ENCODE peak calls at places on chromosome 18, in nine cellular contexts. One of them, this sample, is unnamed.

GRCh38 chr18:55982992-55983391 is 395.0 kb upstream of the TCF4 start:
- DNase-seq in breast epithelium: no peak
- DNase-seq in activated naive CD4-positive, alpha-beta T cell treated with anti-CD3 and anti-CD28 coated beads, Interleukin-2, amount 50 U/mL, for 16 hours: no peak
- DNase-seq in stimulated activated naive CD4-positive, alpha-beta T cell: no peak
- DNase-seq in type B pancreatic cell: no peak
- DNase-seq in NCI-H774: no peak
- DNase-seq in memory B cell: no peak
- DNase-seq in tibial artery: no peak
- DNase-seq in HFFc6: peak; percentile 18
- DNase-seq in this sample: no peak

GRCh38 chr18:13216732-13217465 is 1.7 kb upstream of the LDLRAD4 start:
- DNase-seq in breast epithelium: no peak
- DNase-seq in activated naive CD4-positive, alpha-beta T cell treated with anti-CD3 and anti-CD28 coated beads, Interleukin-2, amount 50 U/mL, for 16 hours: peak; percentile 53
- DNase-seq in stimulated activated naive CD4-positive, alpha-beta T cell: peak; percentile 20
- DNase-seq in type B pancreatic cell: no peak
- DNase-seq in NCI-H774: peak; percentile 11
- DNase-seq in memory B cell: peak; percentile 57
- DNase-seq in tibial artery: peak; percentile 43
- DNase-seq in HFFc6: no peak
- DNase-seq in this sample: peak; percentile 44

GRCh38 chr18:50286391-50287027 is 983 bp downstream of the CXXC1 start:
- DNase-seq in breast epithelium: no peak
- DNase-seq in activated naive CD4-positive, alpha-beta T cell treated with anti-CD3 and anti-CD28 coated beads, Interleukin-2, amount 50 U/mL, for 16 hours: no peak
- DNase-seq in stimulated activated naive CD4-positive, alpha-beta T cell: no peak
- DNase-seq in type B pancreatic cell: no peak
- DNase-seq in NCI-H774: peak; percentile 22
- DNase-seq in memory B cell: no peak
- DNase-seq in tibial artery: no peak
- DNase-seq in HFFc6: peak; percentile 38
- DNase-seq in this sample: peak; percentile 86

GRCh38 chr18:50306944-50307343 is 19.5 kb upstream of the CXXC1 start:
- DNase-seq in breast epithelium: no peak
- DNase-seq in activated naive CD4-positive, alpha-beta T cell treated with anti-CD3 and anti-CD28 coated beads, Interleukin-2, amount 50 U/mL, for 16 hours: no peak
- DNase-seq in stimulated activated naive CD4-positive, alpha-beta T cell: no peak
- DNase-seq in type B pancreatic cell: no peak
- DNase-seq in NCI-H774: no peak
- DNase-seq in memory B cell: no peak
- DNase-seq in tibial artery: no peak
- DNase-seq in HFFc6: no peak
- DNase-seq in this sample: no peak

GRCh38 chr18:77866309-77866708 is 616.7 kb downstream of the GALR1 start:
- DNase-seq in breast epithelium: no peak
- DNase-seq in activated naive CD4-positive, alpha-beta T cell treated with anti-CD3 and anti-CD28 coated beads, Interleukin-2, amount 50 U/mL, for 16 hours: no peak
- DNase-seq in stimulated activated naive CD4-positive, alpha-beta T cell: no peak
- DNase-seq in type B pancreatic cell: no peak
- DNase-seq in NCI-H774: no peak
- DNase-seq in memory B cell: no peak
- DNase-seq in tibial artery: no peak
- DNase-seq in HFFc6: no peak
- DNase-seq in this sample: no peak

GRCh38 chr18:25815659-25816058 is 274.8 kb downstream of the SS18 start:
- DNase-seq in breast epithelium: no peak
- DNase-seq in activated naive CD4-positive, alpha-beta T cell treated with anti-CD3 and anti-CD28 coated beads, Interleukin-2, amount 50 U/mL, for 16 hours: no peak
- DNase-seq in stimulated activated naive CD4-positive, alpha-beta T cell: no peak
- DNase-seq in type B pancreatic cell: no peak
- DNase-seq in NCI-H774: no peak
- DNase-seq in memory B cell: no peak
- DNase-seq in tibial artery: no peak
- DNase-seq in HFFc6: no peak
- DNase-seq in this sample: no peak

GRCh38 chr18:63105636-63106316 is 213.8 kb downstream of the BCL2 start:
- DNase-seq in breast epithelium: no peak
- DNase-seq in activated naive CD4-positive, alpha-beta T cell treated with anti-CD3 and anti-CD28 coated beads, Interleukin-2, amount 50 U/mL, for 16 hours: no peak
- DNase-seq in stimulated activated naive CD4-positive, alpha-beta T cell: no peak
- DNase-seq in type B pancreatic cell: no peak
- DNase-seq in NCI-H774: no peak
- DNase-seq in memory B cell: no peak
- DNase-seq in tibial artery: no peak
- DNase-seq in HFFc6: no peak
- DNase-seq in this sample: no peak

GRCh38 chr18:25433590-25433989 is 81.6 kb upstream of the ZNF521 start:
- DNase-seq in breast epithelium: no peak
- DNase-seq in activated naive CD4-positive, alpha-beta T cell treated with anti-CD3 and anti-CD28 coated beads, Interleukin-2, amount 50 U/mL, for 16 hours: no peak
- DNase-seq in stimulated activated naive CD4-positive, alpha-beta T cell: no peak
- DNase-seq in type B pancreatic cell: no peak
- DNase-seq in NCI-H774: no peak
- DNase-seq in memory B cell: no peak
- DNase-seq in tibial artery: no peak
- DNase-seq in HFFc6: no peak
- DNase-seq in this sample: no peak

GRCh38 chr18:36294031-36294430 is 3.5 kb upstream of the FHOD3 start:
- DNase-seq in breast epithelium: no peak
- DNase-seq in activated naive CD4-positive, alpha-beta T cell treated with anti-CD3 and anti-CD28 coated beads, Interleukin-2, amount 50 U/mL, for 16 hours: no peak
- DNase-seq in stimulated activated naive CD4-positive, alpha-beta T cell: no peak
- DNase-seq in type B pancreatic cell: no peak
- DNase-seq in NCI-H774: no peak
- DNase-seq in memory B cell: no peak
- DNase-seq in tibial artery: no peak
- DNase-seq in HFFc6: peak; percentile 71
- DNase-seq in this sample: no peak

GRCh38 chr18:6200375-6200774 is 214.3 kb downstream of the L3MBTL4 start:
- DNase-seq in breast epithelium: no peak
- DNase-seq in activated naive CD4-positive, alpha-beta T cell treated with anti-CD3 and anti-CD28 coated beads, Interleukin-2, amount 50 U/mL, for 16 hours: no peak
- DNase-seq in stimulated activated naive CD4-positive, alpha-beta T cell: no peak
- DNase-seq in type B pancreatic cell: no peak
- DNase-seq in NCI-H774: no peak
- DNase-seq in memory B cell: no peak
- DNase-seq in tibial artery: no peak
- DNase-seq in HFFc6: no peak
- DNase-seq in this sample: no peak

GRCh38 chr18:72128649-72129048 is 415.5 kb downstream of the CBLN2 start:
- DNase-seq in breast epithelium: no peak
- DNase-seq in activated naive CD4-positive, alpha-beta T cell treated with anti-CD3 and anti-CD28 coated beads, Interleukin-2, amount 50 U/mL, for 16 hours: no peak
- DNase-seq in stimulated activated naive CD4-positive, alpha-beta T cell: no peak
- DNase-seq in type B pancreatic cell: no peak
- DNase-seq in NCI-H774: no peak
- DNase-seq in memory B cell: no peak
- DNase-seq in tibial artery: no peak
- DNase-seq in HFFc6: no peak
- DNase-seq in this sample: no peak

GRCh38 chr18:79525556-79526467 is 130.1 kb downstream of the NFATC1 start:
- DNase-seq in breast epithelium: peak; percentile 75
- DNase-seq in activated naive CD4-positive, alpha-beta T cell treated with anti-CD3 and anti-CD28 coated beads, Interleukin-2, amount 50 U/mL, for 16 hours: peak; percentile 10
- DNase-seq in stimulated activated naive CD4-positive, alpha-beta T cell: no peak
- DNase-seq in type B pancreatic cell: no peak
- DNase-seq in NCI-H774: no peak
- DNase-seq in memory B cell: no peak
- DNase-seq in tibial artery: peak; percentile 62
- DNase-seq in HFFc6: no peak
- DNase-seq in this sample: peak; percentile 78

GRCh38 chr18:59556265-59556664 is 141.0 kb downstream of the CCBE1 start:
- DNase-seq in breast epithelium: no peak
- DNase-seq in activated naive CD4-positive, alpha-beta T cell treated with anti-CD3 and anti-CD28 coated beads, Interleukin-2, amount 50 U/mL, for 16 hours: no peak
- DNase-seq in stimulated activated naive CD4-positive, alpha-beta T cell: no peak
- DNase-seq in type B pancreatic cell: no peak
- DNase-seq in NCI-H774: no peak
- DNase-seq in memory B cell: no peak
- DNase-seq in tibial artery: no peak
- DNase-seq in HFFc6: peak; percentile 61
- DNase-seq in this sample: no peak

GRCh38 chr18:69484699-69485396 is 84.2 kb downstream of the DOK6 start:
- DNase-seq in breast epithelium: no peak
- DNase-seq in activated naive CD4-positive, alpha-beta T cell treated with anti-CD3 and anti-CD28 coated beads, Interleukin-2, amount 50 U/mL, for 16 hours: no peak
- DNase-seq in stimulated activated naive CD4-positive, alpha-beta T cell: no peak
- DNase-seq in type B pancreatic cell: no peak
- DNase-seq in NCI-H774: no peak
- DNase-seq in memory B cell: no peak
- DNase-seq in tibial artery: no peak
- DNase-seq in HFFc6: no peak
- DNase-seq in this sample: no peak

GRCh38 chr18:79366177-79367094 is 29.3 kb upstream of the NFATC1 start:
- DNase-seq in breast epithelium: no peak
- DNase-seq in activated naive CD4-positive, alpha-beta T cell treated with anti-CD3 and anti-CD28 coated beads, Interleukin-2, amount 50 U/mL, for 16 hours: no peak
- DNase-seq in stimulated activated naive CD4-positive, alpha-beta T cell: no peak
- DNase-seq in type B pancreatic cell: no peak
- DNase-seq in NCI-H774: no peak
- DNase-seq in memory B cell: no peak
- DNase-seq in tibial artery: no peak
- DNase-seq in HFFc6: peak; percentile 20
- DNase-seq in this sample: no peak

GRCh38 chr18:48462510-48462909 is 53.3 kb upstream of the ZBTB7C start:
- DNase-seq in breast epithelium: no peak
- DNase-seq in activated naive CD4-positive, alpha-beta T cell treated with anti-CD3 and anti-CD28 coated beads, Interleukin-2, amount 50 U/mL, for 16 hours: no peak
- DNase-seq in stimulated activated naive CD4-positive, alpha-beta T cell: no peak
- DNase-seq in type B pancreatic cell: no peak
- DNase-seq in NCI-H774: no peak
- DNase-seq in memory B cell: no peak
- DNase-seq in tibial artery: no peak
- DNase-seq in HFFc6: no peak
- DNase-seq in this sample: no peak

GRCh38 chr18:60865801-60866200 is 467.4 kb upstream of the CDH20 start:
- DNase-seq in breast epithelium: no peak
- DNase-seq in activated naive CD4-positive, alpha-beta T cell treated with anti-CD3 and anti-CD28 coated beads, Interleukin-2, amount 50 U/mL, for 16 hours: no peak
- DNase-seq in stimulated activated naive CD4-positive, alpha-beta T cell: no peak
- DNase-seq in type B pancreatic cell: no peak
- DNase-seq in NCI-H774: no peak
- DNase-seq in memory B cell: no peak
- DNase-seq in tibial artery: no peak
- DNase-seq in HFFc6: no peak
- DNase-seq in this sample: no peak

GRCh38 chr18:55142413-55142812 is 183.2 kb upstream of the CCDC68 start:
- DNase-seq in breast epithelium: no peak
- DNase-seq in activated naive CD4-positive, alpha-beta T cell treated with anti-CD3 and anti-CD28 coated beads, Interleukin-2, amount 50 U/mL, for 16 hours: no peak
- DNase-seq in stimulated activated naive CD4-positive, alpha-beta T cell: no peak
- DNase-seq in type B pancreatic cell: no peak
- DNase-seq in NCI-H774: no peak
- DNase-seq in memory B cell: no peak
- DNase-seq in tibial artery: no peak
- DNase-seq in HFFc6: no peak
- DNase-seq in this sample: no peak

GRCh38 chr18:38241736-38242135 is 676.1 kb upstream of the CELF4 start:
- DNase-seq in breast epithelium: no peak
- DNase-seq in activated naive CD4-positive, alpha-beta T cell treated with anti-CD3 and anti-CD28 coated beads, Interleukin-2, amount 50 U/mL, for 16 hours: no peak
- DNase-seq in stimulated activated naive CD4-positive, alpha-beta T cell: no peak
- DNase-seq in type B pancreatic cell: no peak
- DNase-seq in NCI-H774: no peak
- DNase-seq in memory B cell: no peak
- DNase-seq in tibial artery: no peak
- DNase-seq in HFFc6: no peak
- DNase-seq in this sample: no peak

GRCh38 chr18:10124071-10124470 is 210.3 kb downstream of the VAPA start:
- DNase-seq in breast epithelium: no peak
- DNase-seq in activated naive CD4-positive, alpha-beta T cell treated with anti-CD3 and anti-CD28 coated beads, Interleukin-2, amount 50 U/mL, for 16 hours: no peak
- DNase-seq in stimulated activated naive CD4-positive, alpha-beta T cell: no peak
- DNase-seq in type B pancreatic cell: no peak
- DNase-seq in NCI-H774: no peak
- DNase-seq in memory B cell: no peak
- DNase-seq in tibial artery: no peak
- DNase-seq in HFFc6: no peak
- DNase-seq in this sample: no peak

GRCh38 chr18:3851159-3851558 is 401.2 kb downstream of the TGIF1 start:
- DNase-seq in breast epithelium: no peak
- DNase-seq in activated naive CD4-positive, alpha-beta T cell treated with anti-CD3 and anti-CD28 coated beads, Interleukin-2, amount 50 U/mL, for 16 hours: no peak
- DNase-seq in stimulated activated naive CD4-positive, alpha-beta T cell: no peak
- DNase-seq in type B pancreatic cell: no peak
- DNase-seq in NCI-H774: no peak
- DNase-seq in memory B cell: no peak
- DNase-seq in tibial artery: no peak
- DNase-seq in HFFc6: no peak
- DNase-seq in this sample: no peak

GRCh38 chr18:69401475-69402218 is 959 bp downstream of the DOK6 start:
- DNase-seq in breast epithelium: no peak
- DNase-seq in activated naive CD4-positive, alpha-beta T cell treated with anti-CD3 and anti-CD28 coated beads, Interleukin-2, amount 50 U/mL, for 16 hours: no peak
- DNase-seq in stimulated activated naive CD4-positive, alpha-beta T cell: no peak
- DNase-seq in type B pancreatic cell: no peak
- DNase-seq in NCI-H774: no peak
- DNase-seq in memory B cell: no peak
- DNase-seq in tibial artery: no peak
- DNase-seq in HFFc6: no peak
- DNase-seq in this sample: no peak

GRCh38 chr18:1510542-1511179 is 606.0 kb downstream of the ADCYAP1 start:
- DNase-seq in breast epithelium: no peak
- DNase-seq in activated naive CD4-positive, alpha-beta T cell treated with anti-CD3 and anti-CD28 coated beads, Interleukin-2, amount 50 U/mL, for 16 hours: no peak
- DNase-seq in stimulated activated naive CD4-positive, alpha-beta T cell: no peak
- DNase-seq in type B pancreatic cell: no peak
- DNase-seq in NCI-H774: no peak
- DNase-seq in memory B cell: no peak
- DNase-seq in tibial artery: no peak
- DNase-seq in HFFc6: no peak
- DNase-seq in this sample: no peak

GRCh38 chr18:49743296-49743567 is 70.1 kb downstream of the ACAA2 start:
- DNase-seq in breast epithelium: no peak
- DNase-seq in activated naive CD4-positive, alpha-beta T cell treated with anti-CD3 and anti-CD28 coated beads, Interleukin-2, amount 50 U/mL, for 16 hours: no peak
- DNase-seq in stimulated activated naive CD4-positive, alpha-beta T cell: no peak
- DNase-seq in type B pancreatic cell: no peak
- DNase-seq in NCI-H774: no peak
- DNase-seq in memory B cell: no peak
- DNase-seq in tibial artery: no peak
- DNase-seq in HFFc6: no peak
- DNase-seq in this sample: no peak

GRCh38 chr18:21433436-21433835 is 167.1 kb downstream of the ESCO1 start:
- DNase-seq in breast epithelium: no peak
- DNase-seq in activated naive CD4-positive, alpha-beta T cell treated with anti-CD3 and anti-CD28 coated beads, Interleukin-2, amount 50 U/mL, for 16 hours: no peak
- DNase-seq in stimulated activated naive CD4-positive, alpha-beta T cell: no peak
- DNase-seq in type B pancreatic cell: no peak
- DNase-seq in NCI-H774: no peak
- DNase-seq in memory B cell: no peak
- DNase-seq in tibial artery: no peak
- DNase-seq in HFFc6: no peak
- DNase-seq in this sample: no peak

GRCh38 chr18:50114448-50114847 is 80.5 kb downstream of the MYO5B start:
- DNase-seq in breast epithelium: no peak
- DNase-seq in activated naive CD4-positive, alpha-beta T cell treated with anti-CD3 and anti-CD28 coated beads, Interleukin-2, amount 50 U/mL, for 16 hours: no peak
- DNase-seq in stimulated activated naive CD4-positive, alpha-beta T cell: no peak
- DNase-seq in type B pancreatic cell: no peak
- DNase-seq in NCI-H774: no peak
- DNase-seq in memory B cell: no peak
- DNase-seq in tibial artery: no peak
- DNase-seq in HFFc6: no peak
- DNase-seq in this sample: no peak

GRCh38 chr18:2448565-2449151 is 122.6 kb downstream of the METTL4 start:
- DNase-seq in breast epithelium: no peak
- DNase-seq in activated naive CD4-positive, alpha-beta T cell treated with anti-CD3 and anti-CD28 coated beads, Interleukin-2, amount 50 U/mL, for 16 hours: no peak
- DNase-seq in stimulated activated naive CD4-positive, alpha-beta T cell: no peak
- DNase-seq in type B pancreatic cell: no peak
- DNase-seq in NCI-H774: no peak
- DNase-seq in memory B cell: no peak
- DNase-seq in tibial artery: no peak
- DNase-seq in HFFc6: no peak
- DNase-seq in this sample: no peak

GRCh38 chr18:29154196-29154757 is 977.3 kb upstream of the CDH2 start:
- DNase-seq in breast epithelium: no peak
- DNase-seq in activated naive CD4-positive, alpha-beta T cell treated with anti-CD3 and anti-CD28 coated beads, Interleukin-2, amount 50 U/mL, for 16 hours: no peak
- DNase-seq in stimulated activated naive CD4-positive, alpha-beta T cell: no peak
- DNase-seq in type B pancreatic cell: no peak
- DNase-seq in NCI-H774: no peak
- DNase-seq in memory B cell: no peak
- DNase-seq in tibial artery: no peak
- DNase-seq in HFFc6: peak; percentile 44
- DNase-seq in this sample: no peak